ENCODE peak calls at places on chromosomes 7 and 10, in six cellular contexts. F, L, X, N, G and M are unnamed samples. For H3K9me2, the result is how much of the 10 kb centered on the place peaks cover.

GRCh38 chr10:48526371-48526821 is 78.5 kb downstream of the ARHGAP22 start:
- DNase-seq in X (no peak), G (no peak), N (peak), L (no peak), F (no peak), M (no peak)

GRCh38 chr7:25565949-25566348 is 337.7 kb upstream of the NPVF start:
- DNase-seq in L (peak), N (peak), F (peak), G (peak), X (peak), M (peak)

GRCh38 chr7:44282601-44283171 is 42.7 kb downstream of the CAMK2B start:
- DNase-seq in X (no peak), N (no peak), G (no peak), L (peak), F (peak), M (no peak)

GRCh38 chr7:40983106-40983505 is 719.8 kb downstream of the INHBA start:
- DNase-seq in G (no peak), N (no peak), X (no peak), F (no peak), L (no peak), M (no peak)

GRCh38 chr7:90563286-90563685 is 32.8 kb upstream of the CDK14 start:
- DNase-seq in G (no peak), F (no peak), X (no peak), N (peak), L (no peak), M (no peak)

GRCh38 chr7:114930829-114931655 is 9.1 kb downstream of the MDFIC start:
- DNase-seq in L (no peak), F (no peak), X (no peak), N (peak), G (peak), M (no peak)

GRCh38 chr7:127253289-127254162 is 785 bp upstream of the GRM8 start:
- DNase-seq in L (peak), F (peak), N (peak), X (peak), G (peak), M (peak)

GRCh38 chr7:158569858-158570239 is 17.8 kb downstream of the PTPRN2 start:
- DNase-seq in X (no peak), F (no peak), L (no peak), N (no peak), G (no peak), M (no peak)

GRCh38 chr7:137342751-137343482 is 616 bp downstream of the PTN start:
- DNase-seq in F (no peak), L (no peak), X (no peak), N (peak), G (no peak), M (no peak)

GRCh38 chr7:24498439-24498838 is 74.8 kb upstream of the PALS2 start:
- DNase-seq in L (no peak), F (no peak), X (no peak), G (no peak), N (no peak), M (no peak)

GRCh38 chr10:113411456-113411855 is 141.4 kb upstream of the HABP2 start:
- DNase-seq in X (no peak), F (no peak), G (no peak), L (no peak), N (no peak), M (no peak)

GRCh38 chr10:35213699-35214098 is 87.1 kb downstream of the CREM start:
- DNase-seq in N (no peak), G (no peak), L (no peak), F (no peak), X (no peak), M (no peak)

GRCh38 chr10:68959695-68960524 is 3.9 kb downstream of the DDX21 start:
- DNase-seq in L (no peak), X (no peak), N (no peak), F (no peak), G (no peak), M (no peak)

GRCh38 chr10:133274751-133275682 is 1.7 kb downstream of the ADAM8 start:
- DNase-seq in F (no peak), N (peak), G (peak), L (peak), X (peak), M (no peak)

GRCh38 chr10:89207181-89207800 is at the start of gene CH25H:
- DNase-seq in L (no peak), N (peak), X (peak), G (peak), F (peak), M (no peak)

DNA sequence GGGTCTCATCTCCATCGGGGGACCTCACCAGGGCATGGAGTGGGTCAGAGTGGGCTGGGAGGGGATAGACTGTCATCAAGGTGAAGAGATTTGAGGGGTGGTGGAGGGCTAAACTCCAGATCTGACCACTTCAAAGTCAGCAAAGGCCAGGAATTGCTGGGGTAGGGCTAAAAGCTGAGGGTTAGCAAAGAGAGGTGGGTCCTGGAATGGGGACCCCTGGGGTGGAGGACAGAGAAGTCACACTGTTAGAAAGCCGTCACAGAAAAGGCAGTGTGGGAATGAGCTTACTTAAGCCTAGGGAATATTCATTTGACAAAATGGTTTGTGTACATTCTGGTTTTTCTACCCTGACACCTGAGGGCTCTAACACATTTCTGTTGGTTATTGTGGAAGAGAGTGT is 6.2 kb downstream of the FBH1 start:
- DNase-seq in N (no peak), F (no peak), X (no peak), L (no peak), G (no peak), M (no peak)
- H3K9ac ChIP-seq in N (no peak), F (no peak), X (no peak), L (no peak), G (peak), M (no peak)

GRCh38 chr10:128066954-128067382 is 59.3 kb downstream of the MKI67 start:
- DNase-seq in F (no peak), G (no peak), X (no peak), N (no peak), L (no peak), M (no peak)
- H3K9me2 ChIP-seq in F (under half), G (under half), X (under half), N (under half), L (under half), M (under half)

GRCh38 chr7:2826806-2827205 is 17.3 kb downstream of the GNA12 start:
- DNase-seq in X (no peak), G (no peak), F (no peak), N (peak), L (no peak), M (no peak)

GRCh38 chr7:2825595-2826227 is 18.4 kb downstream of the GNA12 start:
- DNase-seq in F (no peak), G (no peak), X (no peak), L (no peak), N (no peak), M (no peak)

GRCh38 chr7:2824026-2824677 is 20.0 kb downstream of the GNA12 start:
- DNase-seq in N (no peak), L (no peak), F (no peak), X (no peak), G (no peak), M (no peak)

GRCh38 chr7:2823124-2823523 is 21.0 kb downstream of the GNA12 start:
- DNase-seq in X (no peak), G (no peak), N (no peak), L (no peak), F (no peak), M (no peak)

GRCh38 chr7:2824678-2825461 is 19.2 kb downstream of the GNA12 start:
- DNase-seq in N (no peak), F (no peak), X (no peak), L (peak), G (peak), M (no peak)
- H3K9ac ChIP-seq in N (no peak), F (no peak), X (no peak), L (no peak), G (no peak), M (no peak)

GRCh38 chr7:54712777-54713176 is 46.2 kb downstream of the SEC61G start:
- DNase-seq in L (no peak), F (no peak), G (no peak), N (no peak), X (no peak), M (no peak)
- H3K9me2 ChIP-seq in L (under half), F (under half), G (under half), N (under half), X (under half), M (under half)

GRCh38 chr10:80964955-80965614 is 427.4 kb downstream of the SH2D4B start:
- DNase-seq in N (no peak), G (no peak), X (no peak), L (no peak), F (no peak), M (no peak)
- H3K9ac ChIP-seq in N (no peak), G (no peak), X (no peak), L (no peak), F (no peak), M (no peak)

GRCh38 chr7:131896189-131896855 is 339.9 kb upstream of the PODXL start:
- DNase-seq in G (no peak), X (no peak), N (no peak), F (no peak), L (no peak), M (no peak)

GRCh38 chr7:131899271-131900030 is 343.0 kb upstream of the PODXL start:
- DNase-seq in N (peak), L (no peak), F (no peak), G (no peak), X (no peak), M (no peak)

GRCh38 chr7:131898418-131898817 is 342.0 kb upstream of the PODXL start:
- DNase-seq in N (peak), L (no peak), F (no peak), G (no peak), X (peak), M (no peak)

GRCh38 chr7:131895541-131896173 is 339.2 kb upstream of the PODXL start:
- DNase-seq in X (peak), G (no peak), N (peak), L (no peak), F (no peak), M (peak)

DNA sequence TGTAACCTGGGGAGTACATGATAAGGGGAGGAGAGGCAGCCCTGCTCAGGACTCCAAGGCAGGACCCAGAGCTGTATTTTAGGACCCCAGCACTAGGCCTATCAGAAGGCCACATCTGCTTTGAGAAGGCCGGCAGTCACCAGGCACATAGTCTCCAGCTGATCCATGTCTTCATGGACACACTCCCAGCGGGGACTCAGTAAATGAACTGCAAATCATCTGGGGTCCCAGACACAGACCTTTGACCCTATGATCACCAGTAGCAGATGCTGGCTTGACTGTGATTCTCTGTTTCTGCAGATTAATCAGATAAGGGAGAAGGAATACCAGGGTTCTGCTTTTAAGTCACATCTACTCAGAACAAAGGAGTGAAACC is 341.4 kb upstream of the PODXL start:
- DNase-seq in N (no peak), G (no peak), F (no peak), L (no peak), X (no peak), M (no peak)
- H3K9me2 ChIP-seq in N (under half), G (under half), F (under half), L (under half), X (under half), M (under half)

GRCh38 chr7:7820409-7820808 is 102.0 kb upstream of the RPA3 start:
- DNase-seq in L (no peak), X (no peak), F (no peak), G (peak), N (no peak), M (no peak)
- H3K9ac ChIP-seq in L (no peak), X (no peak), F (no peak), G (peak), N (no peak), M (no peak)

GRCh38 chr10:72918352-72918751 is 24.8 kb downstream of the OIT3 start:
- DNase-seq in L (no peak), G (no peak), N (no peak), F (no peak), X (no peak), M (no peak)
- H3K9me2 ChIP-seq in L (under half), G (under half), N (under half), F (under half), X (under half), M (under half)

DNA sequence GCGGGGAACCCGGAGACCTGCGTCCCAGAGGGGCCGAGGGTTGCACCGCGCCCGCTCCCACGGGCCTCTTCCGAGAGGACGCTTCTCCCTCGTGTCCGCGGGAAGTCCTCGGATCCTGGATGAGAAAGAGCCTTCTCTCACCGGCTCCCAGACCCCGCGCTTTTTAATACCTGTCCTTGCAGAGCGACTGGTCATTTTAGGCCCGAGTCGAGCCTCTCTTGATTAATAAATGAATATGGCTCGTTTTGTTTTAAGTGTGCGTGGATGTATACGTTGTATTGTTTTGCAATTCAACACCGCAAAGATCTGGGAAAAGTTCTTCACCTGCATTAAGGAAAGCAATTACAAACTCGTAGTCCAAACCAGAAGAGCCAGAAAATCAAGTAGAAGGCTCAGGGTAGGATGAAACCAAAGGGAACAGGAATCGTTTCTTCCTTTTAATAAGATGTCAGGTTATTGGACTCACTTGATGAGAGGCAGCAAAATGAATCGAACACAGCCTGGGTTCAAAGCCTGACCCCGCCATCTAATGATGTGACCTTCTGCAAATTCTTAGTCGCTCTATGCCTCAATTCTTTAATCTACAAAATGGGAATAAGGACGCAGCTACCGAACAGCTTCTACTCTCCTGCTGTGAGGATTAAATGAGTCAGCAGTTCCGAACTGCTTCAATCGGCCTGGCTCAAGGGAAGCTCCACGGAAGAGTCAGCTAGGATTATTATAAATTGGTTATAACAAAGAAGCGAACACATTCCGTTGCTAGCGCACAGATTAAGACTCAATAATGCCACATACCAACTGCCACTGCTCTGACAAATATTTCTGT is 277.8 kb upstream of the NEBL start:
- DNase-seq in F (no peak), N (no peak), L (no peak), G (no peak), X (peak), M (peak)
- H3K9ac ChIP-seq in F (no peak), N (no peak), L (no peak), G (no peak), X (peak), M (peak)

DNA sequence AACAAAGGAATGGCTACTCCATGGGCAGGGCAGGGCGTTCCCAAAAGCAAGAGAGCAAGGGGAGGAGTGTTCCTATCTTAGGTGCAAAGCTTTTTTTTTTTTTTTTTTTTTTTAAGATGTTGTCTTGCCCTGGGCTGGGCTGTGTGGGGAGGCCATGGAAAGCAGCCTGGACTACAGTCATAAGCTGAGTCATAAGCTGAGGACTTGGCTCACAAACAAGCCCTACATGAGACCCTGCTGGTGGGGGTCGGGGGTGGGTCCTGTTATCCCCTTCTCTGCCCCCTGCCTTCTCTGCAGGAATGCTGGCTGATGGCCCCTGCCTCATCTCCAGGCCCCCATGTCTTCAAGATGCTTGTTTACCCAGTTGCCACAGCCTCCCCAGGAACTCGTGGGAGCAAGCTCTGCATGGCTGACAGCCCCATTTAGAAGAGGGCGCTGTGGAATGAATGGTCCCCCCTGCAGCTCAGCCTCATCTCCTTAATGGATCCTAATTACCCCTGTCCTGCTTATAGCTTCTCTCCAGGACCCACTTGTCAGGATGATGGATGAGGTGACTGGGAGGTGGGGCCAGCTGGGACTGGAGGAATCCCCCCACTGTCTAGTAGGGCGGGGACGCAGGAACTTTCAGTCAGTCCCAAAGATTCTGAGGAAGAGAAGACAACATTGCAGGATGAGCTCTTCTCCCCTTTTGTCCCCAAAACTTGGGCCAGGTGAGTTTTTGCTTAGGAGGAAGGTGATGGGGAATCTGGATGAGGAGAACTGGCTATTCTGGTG is 340.8 kb upstream of the PODXL start:
- DNase-seq in X (peak), N (peak), L (no peak), G (no peak), F (peak), M (peak)
- H3K9me2 ChIP-seq in X (under half), N (under half), L (under half), G (under half), F (under half), M (under half)